ENCODE peak calls at places on chromosome 16, in ten cellular contexts. T is NCI-H1417, F is myocyte, G is GDM1, H is ecto neural progenitor cell, K is mesenchymal stem cell, P is T-helper 17 cell, U is endothelial cell, I is activated T-helper 1 cell treated with Interleukin-2 at 50 U/mL for 16 hours, Y is NCI-H1436 treated with DMSO at 0.1 percent for 48 hours. W is an unnamed sample.

GRCh38 chr16:50196736-50197135 is 43.6 kb downstream of the TENT4B start:
- DNase-seq in P (no peak), K (peak), H (no peak), Y (no peak), G (no peak), T (no peak), I (no peak), F (peak), U (no peak), W (no peak)

GRCh38 chr16:48960830-48961229 is 320.8 kb downstream of the CBLN1 start:
- DNase-seq in P (no peak), F (no peak), I (no peak), T (no peak), H (no peak), K (no peak), Y (no peak), G (no peak), U (no peak), W (no peak)

GRCh38 chr16:72554935-72555334 is 383.0 kb upstream of the PMFBP1 start:
- DNase-seq in U (no peak), P (no peak), F (no peak), G (no peak), H (no peak), Y (no peak), K (peak), I (no peak), T (no peak), W (no peak)

GRCh38 chr16:73735018-73735417 is 561.6 kb upstream of the PSMD7 start:
- DNase-seq in K (peak), G (no peak), U (no peak), H (no peak), Y (no peak), F (no peak), I (no peak), T (no peak), P (no peak), W (no peak)

GRCh38 chr16:55437627-55438026 is 41.4 kb upstream of the MMP2 start:
- DNase-seq in H (no peak), I (no peak), G (no peak), U (no peak), K (no peak), P (no peak), F (no peak), T (no peak), Y (no peak), W (peak)

GRCh38 chr16:50781043-50781442 is 39.2 kb downstream of the CYLD start:
- DNase-seq in U (no peak), P (no peak), K (peak), T (no peak), H (no peak), F (no peak), G (no peak), Y (no peak), I (no peak), W (no peak)

GRCh38 chr16:75099738-75100615 is 16.6 kb downstream of the LDHD start:
- DNase-seq in G (peak), Y (no peak), P (no peak), H (no peak), K (no peak), F (no peak), I (no peak), U (no peak), T (no peak), W (no peak)

GRCh38 chr16:70675851-70676513 is 9.9 kb downstream of the MTSS2 start:
- DNase-seq in F (no peak), U (no peak), I (no peak), H (no peak), G (no peak), P (no peak), Y (no peak), T (no peak), K (no peak), W (no peak)

GRCh38 chr16:85924675-85925074 is 25.7 kb downstream of the IRF8 start:
- DNase-seq in I (no peak), P (no peak), G (no peak), H (no peak), U (no peak), Y (no peak), T (no peak), K (peak), F (no peak), W (no peak)

GRCh38 chr16:27625050-27625697 is 75.2 kb downstream of the KATNIP start:
- DNase-seq in I (no peak), U (no peak), H (no peak), G (no peak), F (peak), P (no peak), Y (no peak), K (peak), T (no peak), W (no peak)

GRCh38 chr16:55466209-55466608 is 12.8 kb upstream of the MMP2 start:
- DNase-seq in H (no peak), U (no peak), P (no peak), I (no peak), G (no peak), Y (no peak), K (no peak), T (no peak), F (no peak), W (no peak)

GRCh38 chr16:48274476-48274875 is 27.1 kb upstream of the ABCC11 start:
- DNase-seq in P (no peak), H (no peak), F (no peak), T (no peak), K (no peak), G (no peak), U (no peak), Y (no peak), I (no peak), W (no peak)

GRCh38 chr16:57300387-57301125 is 16.1 kb upstream of the PLLP start:
- DNase-seq in Y (peak), U (peak), P (peak), F (peak), I (peak), K (peak), H (peak), G (peak), T (peak), W (peak)

GRCh38 chr16:88387177-88387576 is 4.4 kb downstream of the ZNF469 start:
- DNase-seq in K (no peak), F (no peak), Y (no peak), I (no peak), T (no peak), P (no peak), G (no peak), H (no peak), U (no peak), W (no peak)

GRCh38 chr16:1781758-1782407 is 488 bp downstream of the SPSB3 start:
- DNase-seq in H (no peak), I (peak), T (no peak), P (peak), K (peak), U (peak), G (no peak), Y (no peak), F (peak), W (no peak)

GRCh38 chr16:10988164-10988803 is 43.9 kb downstream of the CLEC16A start:
- DNase-seq in K (no peak), U (peak), Y (no peak), F (no peak), G (no peak), H (no peak), P (no peak), T (no peak), I (no peak), W (no peak)

GRCh38 chr16:54460254-54460860 is 173.8 kb upstream of the IRX3 start:
- DNase-seq in U (no peak), G (no peak), F (no peak), P (no peak), I (no peak), K (no peak), Y (no peak), T (no peak), H (no peak), W (no peak)

GRCh38 chr16:57736419-57737281 is 1.1 kb downstream of the KATNB1 start:
- DNase-seq in G (no peak), I (peak), H (no peak), U (peak), P (peak), F (peak), Y (peak), T (no peak), K (peak), W (no peak)

GRCh38 chr16:56874800-56875199 is 9.8 kb downstream of the SLC12A3 start:
- DNase-seq in F (peak), I (no peak), K (peak), G (no peak), Y (no peak), P (no peak), H (no peak), U (no peak), T (no peak), W (no peak)

GRCh38 chr16:79082955-79083354 is 517.6 kb downstream of the MAF start:
- DNase-seq in P (no peak), I (no peak), H (no peak), G (no peak), K (no peak), U (no peak), Y (no peak), F (no peak), T (no peak), W (peak)

GRCh38 chr16:12336158-12336557 is 359.6 kb downstream of the SNX29 start:
- DNase-seq in K (no peak), F (no peak), H (no peak), U (no peak), P (no peak), I (no peak), T (no peak), Y (no peak), G (no peak), W (no peak)

GRCh38 chr16:12907670-12908233 is 6.4 kb downstream of the SHISA9 start:
- DNase-seq in K (no peak), T (no peak), U (no peak), H (no peak), F (no peak), G (no peak), Y (no peak), P (no peak), I (no peak), W (no peak)

GRCh38 chr16:10619271-10619849 is 39.0 kb upstream of the EMP2 start:
- DNase-seq in F (no peak), Y (no peak), K (no peak), G (no peak), I (no peak), U (no peak), T (no peak), P (no peak), H (peak), W (peak)

GRCh38 chr16:89048087-89048729 is 45.4 kb upstream of the ACSF3 start:
- DNase-seq in F (no peak), K (no peak), Y (no peak), I (no peak), U (no peak), H (no peak), G (no peak), P (no peak), T (peak), W (no peak)

GRCh38 chr16:58280846-58281301 is 14.0 kb downstream of the PRSS54 start:
- DNase-seq in T (no peak), G (no peak), Y (no peak), P (no peak), I (no peak), F (peak), K (no peak), U (no peak), H (no peak), W (no peak)

GRCh38 chr16:29804455-29805231 is 1.7 kb upstream of the MAZ start:
- DNase-seq in F (peak), T (no peak), P (no peak), H (no peak), K (peak), I (no peak), U (no peak), Y (no peak), G (no peak), W (no peak)

GRCh38 chr16:15919331-15919730 is 30.1 kb upstream of the ABCC1 start:
- DNase-seq in K (no peak), T (no peak), I (no peak), F (no peak), P (no peak), U (no peak), H (no peak), G (no peak), Y (no peak), W (no peak)

GRCh38 chr16:8798174-8798527 is 512 bp downstream of the PMM2 start:
- DNase-seq in K (no peak), H (no peak), U (no peak), P (peak), I (no peak), T (no peak), F (no peak), Y (no peak), G (no peak), W (no peak)

GRCh38 chr16:50697881-50698767 is 4.7 kb downstream of the NOD2 start:
- DNase-seq in Y (no peak), G (no peak), K (peak), P (no peak), H (no peak), I (no peak), T (no peak), U (no peak), F (peak), W (no peak)

GRCh38 chr16:84842516-84843148 is 22.8 kb downstream of the CRISPLD2 start:
- DNase-seq in F (no peak), K (no peak), H (no peak), T (peak), G (no peak), U (no peak), Y (no peak), I (no peak), P (no peak), W (no peak)

GRCh38 chr16:70717817-70718216 is 32.0 kb upstream of the MTSS2 start:
- DNase-seq in F (no peak), H (no peak), I (no peak), K (no peak), P (no peak), T (no peak), U (no peak), Y (no peak), G (no peak), W (no peak)

GRCh38 chr16:61836804-61837398 is 199.3 kb downstream of the CDH8 start:
- DNase-seq in I (no peak), H (no peak), P (no peak), F (peak), T (no peak), Y (no peak), G (no peak), U (no peak), K (no peak), W (no peak)

W was measured in CD14-positive monocyte.